ENCODE peak calls at places on chromosome 3, in seven cellular contexts. V, J, F, B, I, D and T are unnamed samples.

GRCh38 chr3:43638594-43639447 is 17.0 kb upstream of the ANO10 start:
- DNase-seq in I (no peak), B (peak; percentile 64), J (peak; percentile 44), F (no peak), D (peak; percentile 7), V (peak; percentile 34), T (no peak)

GRCh38 chr3:46422617-46423016 is 15.6 kb downstream of the CCRL2 start:
- DNase-seq in V (peak; percentile 13), F (no peak), D (peak; percentile 80), I (no peak), J (no peak), B (no peak), T (no peak)

GRCh38 chr3:136070953-136071949 is 105.7 kb downstream of the PPP2R3A start:
- DNase-seq in D (peak; percentile 99), B (peak; percentile 93), I (no peak), J (no peak), V (peak; percentile 27), F (no peak), T (peak; percentile 20)

GRCh38 chr3:6605245-6605644 is 255.7 kb upstream of the GRM7 start:
- DNase-seq in F (no peak), J (no peak), I (no peak), B (no peak), D (no peak), V (peak; percentile 3), T (no peak)

GRCh38 chr3:111336511-111336910 is 205.5 kb upstream of the CD96 start:
- DNase-seq in I (no peak), F (no peak), B (no peak), J (no peak), D (no peak), V (peak; percentile 36), T (no peak)

GRCh38 chr3:58666683-58667082 is at the start of gene FAM3D:
- DNase-seq in J (no peak), V (no peak), B (no peak), I (no peak), D (no peak), F (no peak), T (no peak)

GRCh38 chr3:141486735-141487418 is at the start of gene RASA2:
- DNase-seq in V (peak; percentile 66), D (peak; percentile 63), J (peak; percentile 82), F (peak; percentile 81), I (peak; percentile 80), B (peak; percentile 82), T (peak; percentile 71)

GRCh38 chr3:129602730-129603560 is 3.5 kb downstream of the PLXND1 start:
- DNase-seq in I (no peak), D (peak; percentile 32), J (peak; percentile 79), F (no peak), B (peak; percentile 88), V (peak; percentile 95), T (peak; percentile 99)

GRCh38 chr3:140050977-140051957 is 116.3 kb downstream of the CLSTN2 start:
- DNase-seq in V (no peak), J (peak; percentile 40), D (peak; percentile 18), B (peak; percentile 61), F (no peak), I (peak; percentile 57), T (no peak)

GRCh38 chr3:187807086-187807862 is 62.0 kb upstream of the BCL6 start:
- DNase-seq in I (no peak), J (no peak), B (no peak), D (no peak), V (peak; percentile 84), F (no peak), T (peak; percentile 68)

GRCh38 chr3:87167634-87168456 is 59.3 kb upstream of the CHMP2B start:
- DNase-seq in F (peak; percentile 31), V (peak; percentile 20), B (peak; percentile 49), I (no peak), D (peak; percentile 60), J (no peak), T (peak; percentile 52)

GRCh38 chr3:54046677-54047214 is 75.6 kb upstream of the CACNA2D3 start:
- DNase-seq in J (no peak), B (no peak), I (no peak), D (no peak), F (no peak), V (no peak), T (no peak)

GRCh38 chr3:129312021-129312639 is 33.5 kb downstream of the HMCES start:
- DNase-seq in D (no peak), I (no peak), V (peak; percentile 55), F (no peak), J (no peak), B (no peak), T (peak; percentile 11)

GRCh38 chr3:115806501-115806900 is 183.2 kb downstream of the GAP43 start:
- DNase-seq in D (peak; percentile 26), V (peak; percentile 58), I (no peak), F (no peak), J (no peak), B (no peak), T (peak; percentile 82)

GRCh38 chr3:20930034-20930433 is 744.0 kb upstream of the SGO1 start:
- DNase-seq in B (peak; percentile 65), D (no peak), V (no peak), I (no peak), F (no peak), J (peak; percentile 34), T (no peak)

GRCh38 chr3:141093971-141094401 is 42.8 kb downstream of the SPSB4 start:
- DNase-seq in J (no peak), B (no peak), F (no peak), V (no peak), D (no peak), I (no peak), T (no peak)

GRCh38 chr3:67357610-67358458 is 296.6 kb downstream of the SUCLG2 start:
- DNase-seq in B (peak; percentile 97), D (peak; percentile 10), V (peak; percentile 35), F (peak; percentile 37), I (peak; percentile 49), J (peak; percentile 87), T (peak; percentile 40)

GRCh38 chr3:8629151-8630021 is 15.2 kb downstream of the SSUH2 start:
- DNase-seq in F (no peak), J (no peak), V (peak; percentile 86), B (peak; percentile 41), D (peak; percentile 98), I (no peak), T (peak; percentile 91)

GRCh38 chr3:31934018-31934417 is 47.0 kb downstream of the OSBPL10 start:
- DNase-seq in D (no peak), V (no peak), F (no peak), J (no peak), I (no peak), B (peak; percentile 57), T (no peak)

GRCh38 chr3:125366132-125366531 is 9.0 kb downstream of the ZNF148 start:
- DNase-seq in F (no peak), D (no peak), J (no peak), I (no peak), V (no peak), B (no peak), T (no peak)

GRCh38 chr3:171775943-171776342 is 34.3 kb downstream of the PLD1 start:
- DNase-seq in I (no peak), D (no peak), F (no peak), B (no peak), V (no peak), J (no peak), T (no peak)

GRCh38 chr3:171776411-171776810 is 33.9 kb downstream of the PLD1 start:
- DNase-seq in J (no peak), V (no peak), I (no peak), B (no peak), D (no peak), F (no peak), T (no peak)

GRCh38 chr3:171772427-171773056 is 37.7 kb downstream of the PLD1 start:
- DNase-seq in D (peak; percentile 55), J (peak; percentile 52), B (peak; percentile 72), I (no peak), F (peak; percentile 29), V (peak; percentile 76), T (peak; percentile 71)

GRCh38 chr3:171776839-171777607 is 33.3 kb downstream of the PLD1 start:
- DNase-seq in D (no peak), V (no peak), B (peak; percentile 40), J (no peak), F (no peak), I (no peak), T (peak; percentile 35)

GRCh38 chr3:171774516-171774915 is 35.8 kb downstream of the PLD1 start:
- DNase-seq in V (no peak), F (no peak), D (no peak), B (no peak), J (no peak), I (no peak), T (no peak)
- H2BK120ac ChIP-seq in V (no peak overlapping the region), F (no peak overlapping the region), D (no peak overlapping the region), B (no peak overlapping the region), J (no peak overlapping the region), I (no peak overlapping the region), T (no peak overlapping the region)

DNA sequence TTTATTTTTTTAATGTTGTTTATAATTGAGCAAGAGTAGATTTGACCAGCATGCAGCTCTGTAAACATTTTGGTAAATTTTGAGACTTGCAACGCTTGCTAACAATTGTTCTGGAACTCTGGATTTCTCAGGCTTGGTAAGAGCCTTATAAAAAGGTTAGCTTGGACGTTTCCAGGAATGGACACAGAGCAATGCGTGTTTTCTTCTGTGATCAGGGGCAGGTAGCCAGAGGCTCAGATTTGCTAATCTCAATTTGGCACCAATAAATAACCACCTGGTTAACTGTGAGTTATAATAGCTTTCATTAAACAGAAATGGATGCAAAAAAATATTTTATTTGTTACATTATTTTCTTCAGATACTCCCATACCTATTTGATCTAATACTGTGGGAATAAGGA is 39.8 kb downstream of the CADM2 start:
- DNase-seq in J (no peak), D (no peak), B (no peak), I (no peak), F (no peak), V (no peak), T (no peak)
- H2BK120ac ChIP-seq in J (no peak overlapping the region), D (no peak overlapping the region), B (no peak overlapping the region), I (no peak overlapping the region), F (no peak overlapping the region), V (no peak overlapping the region), T (no peak overlapping the region)

GRCh38 chr3:192637803-192638202 is 89.5 kb downstream of the FGF12 start:
- DNase-seq in F (no peak), V (no peak), D (no peak), I (no peak), J (no peak), B (no peak), T (no peak)

GRCh38 chr3:192639987-192640386 is 87.4 kb downstream of the FGF12 start:
- DNase-seq in V (no peak), B (no peak), F (no peak), J (no peak), D (no peak), I (no peak), T (no peak)

GRCh38 chr3:192645437-192645836 is 81.9 kb downstream of the FGF12 start:
- DNase-seq in B (no peak), D (no peak), F (no peak), I (no peak), J (no peak), V (no peak), T (no peak)

GRCh38 chr3:192642651-192643050 is 84.7 kb downstream of the FGF12 start:
- DNase-seq in F (no peak), V (no peak), J (no peak), D (no peak), B (no peak), I (no peak), T (no peak)

GRCh38 chr3:192641911-192642310 is 85.4 kb downstream of the FGF12 start:
- DNase-seq in V (no peak), B (no peak), D (no peak), F (no peak), J (no peak), I (no peak), T (peak; percentile 66)
- H2BK120ac ChIP-seq in V (no peak overlapping the region), B (no peak overlapping the region), D (no peak overlapping the region), F (no peak overlapping the region), J (no peak overlapping the region), I (no peak overlapping the region), T (no peak overlapping the region)

GRCh38 chr3:49165771-49166751 is at the start of gene CCDC71:
- DNase-seq in F (no peak), I (peak; percentile 90), J (peak; percentile 79), V (peak; percentile 51), D (peak; percentile 53), B (peak; percentile 74), T (peak; percentile 61)
- H2BK120ac ChIP-seq in F (peak within 1 kb of the TSS; percentile 14), I (no peak within 1 kb of the TSS), J (no peak within 1 kb of the TSS), V (peak within 1 kb of the TSS; percentile 79), D (peak within 1 kb of the TSS; percentile 20), B (no peak within 1 kb of the TSS), T (peak within 1 kb of the TSS; percentile 77)